ENCODE peak calls at places on chromosome 19, in ten cellular contexts. N is AG09309, H is IMR-90, X is HFF-Myc, C is progenitor cell of endocrine pancreas, F is body of pancreas, W is colonic mucosa, Y is heart left ventricle, S is AG04449, M is mammary epithelial cell. B is an unnamed sample.

GRCh38 chr19:13953021-13953531 is 767 bp downstream of the DCAF15 start:
- DNase-seq in X (no peak), M (peak; percentile 71), S (no peak), Y (no peak), F (no peak), H (peak; percentile 39), W (peak; percentile 80), C (no peak), N (peak; percentile 29), B (peak; percentile 27)

GRCh38 chr19:46497773-46498172 is 2.1 kb upstream of the PNMA8B start:
- DNase-seq in H (peak; percentile 14), S (no peak), C (no peak), M (no peak), N (no peak), F (no peak), Y (no peak), W (no peak), X (no peak), B (no peak)

GRCh38 chr19:35220315-35220921 is 8.1 kb downstream of the FAM187B start:
- DNase-seq in Y (no peak), F (no peak), X (no peak), W (no peak), C (no peak), M (no peak), S (no peak), H (no peak), N (no peak), B (peak; percentile 11)

GRCh38 chr19:15008308-15008707 is 28.6 kb upstream of the SLC1A6 start:
- DNase-seq in F (no peak), N (no peak), S (no peak), M (no peak), Y (no peak), X (no peak), C (no peak), W (no peak), H (no peak), B (no peak)

GRCh38 chr19:46192990-46193650 is 36.4 kb upstream of the IGFL1 start:
- DNase-seq in W (peak; percentile 20), N (peak; percentile 27), X (no peak), C (no peak), Y (no peak), S (no peak), M (peak; percentile 86), H (peak; percentile 51), F (no peak), B (peak; percentile 48)

GRCh38 chr19:51078104-51078503 is 4.6 kb downstream of the KLK14 start:
- DNase-seq in W (no peak), F (no peak), N (no peak), S (no peak), H (no peak), M (no peak), X (no peak), Y (no peak), C (no peak), B (no peak)

GRCh38 chr19:34844254-34844653 is 71.2 kb upstream of the ZNF599 start:
- DNase-seq in W (no peak), C (no peak), F (no peak), H (no peak), M (no peak), Y (no peak), S (no peak), N (no peak), X (no peak), B (no peak)

GRCh38 chr19:4049432-4049831 is 17.3 kb downstream of the ZBTB7A start:
- DNase-seq in Y (no peak), H (no peak), W (peak; percentile 34), C (no peak), N (no peak), M (no peak), X (no peak), S (no peak), F (no peak), B (no peak)

GRCh38 chr19:12965017-12965811 is 4.2 kb upstream of the DAND5 start:
- DNase-seq in Y (peak; percentile 91), N (no peak), W (peak; percentile 91), F (peak; percentile 85), X (no peak), C (peak; percentile 80), S (no peak), H (peak; percentile 58), M (peak; percentile 65), B (peak; percentile 87)

GRCh38 chr19:35342430-35342829 is 5.3 kb upstream of the FFAR1 start:
- DNase-seq in N (no peak), X (no peak), S (no peak), H (no peak), W (no peak), M (no peak), Y (no peak), C (no peak), F (no peak), B (no peak)

GRCh38 chr19:34118879-34119748 is 53.2 kb upstream of the LSM14A start:
- DNase-seq in M (no peak), S (no peak), W (no peak), Y (no peak), X (no peak), H (no peak), N (no peak), F (no peak), C (no peak), B (no peak)

DNA sequence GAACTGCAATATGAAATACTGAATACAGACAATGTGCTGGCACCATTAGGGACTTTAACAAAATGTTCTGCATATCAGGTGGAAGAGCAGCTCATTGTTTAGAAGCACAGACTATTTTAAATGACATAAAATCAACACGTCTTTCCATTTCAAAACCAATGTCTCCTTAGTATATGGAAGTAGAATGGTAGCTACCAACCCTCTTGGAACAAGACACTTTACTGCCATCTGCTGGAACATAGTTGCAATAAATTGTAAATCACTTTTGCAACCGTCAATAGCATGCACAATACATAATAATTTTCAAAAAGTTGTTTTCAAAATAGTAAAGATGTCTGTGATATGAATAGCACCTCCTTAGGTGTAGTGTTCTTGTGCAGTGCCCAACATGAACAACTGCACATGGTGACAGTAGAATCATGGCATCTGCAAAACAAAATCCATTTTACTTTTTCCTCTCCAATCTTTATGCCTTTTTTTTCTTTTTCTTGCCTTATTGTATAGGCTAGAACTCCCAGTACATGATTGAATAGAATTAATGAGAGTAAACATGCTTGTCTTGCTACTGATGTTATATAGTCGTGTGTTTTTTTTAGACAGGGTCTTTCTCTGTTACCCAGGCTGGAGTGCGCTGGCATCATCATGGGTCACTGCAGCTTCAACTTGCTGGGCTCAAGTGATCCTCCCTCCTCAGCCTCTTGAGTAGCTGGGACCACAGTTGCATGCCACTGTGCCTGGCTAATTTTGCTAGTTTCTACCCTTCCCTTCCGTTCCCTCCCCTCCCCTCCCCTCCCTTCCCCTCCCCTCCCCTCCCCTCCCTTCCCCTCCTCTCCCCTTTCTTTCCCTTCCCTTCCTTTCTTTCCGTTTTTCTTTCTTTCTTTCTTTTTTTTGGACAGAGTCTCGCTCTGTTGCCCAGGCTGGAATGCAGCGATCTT is 7.8 kb upstream of the LYPD5 start:
- DNase-seq in M (peak; percentile 60), F (no peak), X (no peak), N (peak; percentile 27), W (no peak), Y (no peak), C (no peak), H (peak; percentile 74), S (peak; percentile 17), B (no peak)
- TF ChIP-seq CTCF in M (peak; percentile 45), F (peak; percentile 39), X (peak; percentile 47), N (peak; percentile 62), W (peak; percentile 57), Y (peak; percentile 50), C (peak; percentile 58), H (peak; percentile 73), S (peak; percentile 52), B (peak; percentile 45)

DNA sequence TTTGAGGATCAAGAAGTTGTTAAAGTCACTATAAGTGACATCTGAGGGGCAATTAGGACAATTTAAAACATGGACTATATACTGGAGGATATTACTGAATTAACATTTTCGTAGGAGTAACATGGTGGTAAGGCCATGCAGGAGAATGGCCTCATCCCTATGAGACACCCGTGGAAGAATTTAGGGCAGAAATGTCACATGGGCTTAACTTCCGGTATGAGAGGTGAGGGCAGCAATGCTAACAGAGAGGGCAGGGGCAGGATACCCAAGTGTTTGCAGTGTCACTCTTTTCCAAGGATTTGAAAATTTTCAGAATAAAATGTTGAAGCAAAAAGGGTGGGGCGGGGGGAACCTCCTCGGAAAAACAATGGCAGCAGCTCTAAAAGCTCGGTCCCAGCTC is 23.6 kb downstream of the RANBP3 start:
- DNase-seq in M (no peak), C (no peak), N (no peak), Y (no peak), H (peak; percentile 23), W (no peak), X (no peak), S (no peak), F (no peak), B (no peak)
- TF ChIP-seq CTCF in M (no peak), C (no peak), N (no peak), Y (no peak), H (no peak), W (no peak), X (no peak), S (no peak), F (no peak), B (no peak)

GRCh38 chr19:31825134-31826094 is 476.2 kb upstream of the TSHZ3 start:
- DNase-seq in M (peak; percentile 1), Y (no peak), W (no peak), S (no peak), F (no peak), C (no peak), H (no peak), N (no peak), X (no peak), B (no peak)

GRCh38 chr19:31821346-31821745 is 472.1 kb upstream of the TSHZ3 start:
- DNase-seq in W (no peak), Y (no peak), H (no peak), S (no peak), X (no peak), F (no peak), C (no peak), N (no peak), M (no peak), B (no peak)

GRCh38 chr19:31831421-31831820 is 482.2 kb upstream of the TSHZ3 start:
- DNase-seq in S (no peak), N (no peak), H (no peak), F (no peak), X (no peak), M (no peak), W (no peak), Y (no peak), C (no peak), B (no peak)

DNA sequence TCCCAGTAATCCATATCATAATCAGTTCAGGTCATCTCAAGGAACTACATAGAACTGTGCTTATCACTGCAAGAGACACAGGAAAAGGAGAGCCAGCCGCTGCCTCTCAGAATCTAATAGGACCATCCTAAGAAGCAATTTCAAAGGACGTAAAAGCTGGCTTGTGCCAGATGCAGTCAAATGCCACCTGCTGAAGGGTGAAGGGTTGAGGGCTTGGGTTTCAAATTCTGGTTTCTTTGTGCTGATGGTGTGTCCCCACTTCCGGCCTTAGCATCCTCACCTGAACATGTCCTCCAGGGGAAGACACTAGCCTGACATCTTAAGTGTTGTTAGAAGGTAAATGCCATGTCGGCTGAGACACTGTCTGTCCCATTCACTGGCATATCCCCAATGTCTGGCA is 477.1 kb upstream of the TSHZ3 start:
- DNase-seq in C (no peak), Y (no peak), H (no peak), M (no peak), S (no peak), F (no peak), X (no peak), N (no peak), W (no peak), B (no peak)
- TF ChIP-seq CTCF in C (no peak), Y (no peak), H (no peak), M (no peak), S (no peak), F (no peak), X (no peak), N (no peak), W (no peak), B (no peak)

GRCh38 chr19:49809155-49809986 is 3.7 kb downstream of the FUZ start:
- DNase-seq in Y (peak; percentile 85), W (peak; percentile 67), M (no peak), F (peak; percentile 60), S (no peak), X (no peak), N (no peak), C (peak; percentile 30), H (no peak), B (no peak)
- TF ChIP-seq CTCF in Y (no peak), W (no peak), M (no peak), F (peak; percentile 20), S (peak; percentile 11), X (no peak), N (no peak), C (peak; percentile 31), H (no peak), B (no peak)